ENCODE peak calls at places on chromosomes 1 and 21, in six cellular contexts. Z, I, A, C, V and N are unnamed samples.

GRCh38 chr1:177686929-177687328 is 282.9 kb downstream of the SEC16B start:
- DNase-seq in C (no peak), V (no peak), Z (no peak), A (no peak), I (no peak), N (no peak)

GRCh38 chr1:2103901-2104590 is 53.8 kb downstream of the PRKCZ start:
- DNase-seq in V (no peak), A (no peak), C (no peak), I (no peak), Z (no peak), N (no peak)

GRCh38 chr1:241136401-241136800 is 220.6 kb downstream of the RGS7 start:
- DNase-seq in A (no peak), Z (no peak), I (no peak), C (no peak), V (no peak), N (no peak)

GRCh38 chr21:37233551-37234146 is 33.5 kb downstream of the VPS26C start:
- DNase-seq in V (no peak), I (no peak), C (no peak), Z (no peak), A (no peak), N (no peak)

GRCh38 chr1:58460469-58460868 is 86.1 kb downstream of the OMA1 start:
- DNase-seq in A (no peak), V (no peak), C (no peak), I (peak; percentile 38), Z (no peak), N (no peak)

GRCh38 chr1:184810735-184811316 is 56.2 kb upstream of the EDEM3 start:
- DNase-seq in I (no peak), V (no peak), C (no peak), Z (peak; percentile 63), A (no peak), N (no peak)

GRCh38 chr1:23555225-23555801 is 4.0 kb downstream of the ID3 start:
- DNase-seq in C (no peak), V (no peak), Z (no peak), I (no peak), A (no peak), N (no peak)

GRCh38 chr1:157025856-157026255 is 19.7 kb downstream of the ARHGEF11 start:
- DNase-seq in I (no peak), A (peak; percentile 78), V (no peak), C (no peak), Z (peak; percentile 19), N (no peak)

GRCh38 chr1:14964698-14965055 is 188.9 kb upstream of the TMEM51 start:
- DNase-seq in C (no peak), Z (no peak), A (peak; percentile 26), V (no peak), I (no peak), N (no peak)

GRCh38 chr21:32173106-32173755 is 105.6 kb downstream of the MIS18A start:
- DNase-seq in C (no peak), V (no peak), A (no peak), I (no peak), Z (no peak), N (no peak)

GRCh38 chr1:230896719-230897118 is 28.4 kb upstream of the C1orf198 start:
- DNase-seq in V (no peak), Z (no peak), C (no peak), A (no peak), I (no peak), N (no peak)

GRCh38 chr1:39065542-39065941 is 39.4 kb downstream of the NDUFS5 start:
- DNase-seq in A (no peak), Z (no peak), V (no peak), I (no peak), C (no peak), N (no peak)

GRCh38 chr1:61083014-61083798 is 845 bp downstream of the NFIA start:
- DNase-seq in V (peak; percentile 11), C (peak; percentile 67), Z (peak; percentile 29), A (peak; percentile 30), I (peak; percentile 30), N (peak; percentile 34)

GRCh38 chr21:39020751-39021474 is 162.3 kb downstream of the PSMG1 start:
- DNase-seq in A (peak; percentile 35), V (no peak), I (peak; percentile 89), C (no peak), Z (peak; percentile 46), N (no peak)

GRCh38 chr1:23528245-23528978 is 2.6 kb downstream of the E2F2 start:
- DNase-seq in V (peak; percentile 66), A (peak; percentile 85), C (no peak), I (peak; percentile 91), Z (peak; percentile 42), N (peak; percentile 47)

GRCh38 chr1:43842099-43842498 is 91.5 kb upstream of the ARTN start:
- DNase-seq in C (no peak), A (no peak), Z (no peak), V (no peak), I (no peak), N (no peak)

GRCh38 chr1:19582318-19582717 is 61.8 kb upstream of the NBL1 start:
- DNase-seq in I (peak; percentile 69), C (peak; percentile 70), V (peak; percentile 70), A (peak; percentile 36), Z (peak; percentile 29), N (peak; percentile 60)